ENCODE peak calls at places on chromosomes 13 and 19, in four cellular contexts. A is HepG2, I is K562, Z is SK-N-SH. B is an unnamed sample.

GRCh38 chr13:49409008-49409407 is 34.9 kb downstream of the CAB39L start:
- DNase-seq in Z (no peak), I (no peak), A (no peak), B (no peak)

GRCh38 chr19:34539396-34539795 is 57.8 kb downstream of the WTIP start:
- DNase-seq in Z (no peak), I (no peak), A (no peak), B (no peak)

GRCh38 chr19:24054044-24054935 is 32.7 kb upstream of the ZNF254 start:
- DNase-seq in Z (no peak), A (peak; percentile 66), I (no peak), B (no peak)

GRCh38 chr13:75445717-75446529 is 36.0 kb downstream of the TBC1D4 start:
- DNase-seq in Z (no peak), A (no peak), I (no peak), B (no peak)

GRCh38 chr19:11331502-11331901 is 8.0 kb downstream of the RAB3D start:
- DNase-seq in A (no peak), Z (no peak), I (no peak), B (no peak)

GRCh38 chr13:27631156-27631555 is 9.5 kb downstream of the POLR1D start:
- DNase-seq in I (no peak), A (no peak), Z (no peak), B (no peak)

GRCh38 chr19:58204566-58204965 is 21.7 kb downstream of the ZNF274 start:
- DNase-seq in I (no peak), A (no peak), Z (no peak), B (no peak)

GRCh38 chr13:82655518-82655855 is 1226.8 kb downstream of the SLITRK1 start:
- DNase-seq in I (no peak), A (no peak), Z (no peak), B (no peak)

GRCh38 chr19:23015660-23016059 is 12.7 kb upstream of the ZNF728 start:
- DNase-seq in Z (no peak), I (no peak), A (no peak), B (no peak)

GRCh38 chr13:64272681-64273080 is 2857.0 kb upstream of the PCDH20 start:
- DNase-seq in Z (no peak), I (no peak), A (no peak), B (no peak)

GRCh38 chr13:34926513-34926912 is 15.6 kb upstream of the NBEA start:
- DNase-seq in I (no peak), Z (no peak), A (no peak), B (no peak)

GRCh38 chr19:45152504-45153338 is 8.1 kb downstream of the NKPD1 start:
- DNase-seq in Z (peak; percentile 80), I (no peak), A (no peak), B (no peak)

GRCh38 chr19:47032171-47032811 is 12.7 kb downstream of the NPAS1 start:
- DNase-seq in Z (peak; percentile 75), I (peak; percentile 69), A (no peak), B (no peak)

GRCh38 chr19:38213911-38214625 is 10.0 kb downstream of the DPF1 start:
- DNase-seq in A (no peak), Z (no peak), I (no peak), B (peak; percentile 33)

GRCh38 chr13:44155422-44156293 is 218.0 kb upstream of the SERP2 start:
- DNase-seq in I (no peak), A (no peak), Z (no peak), B (no peak)

GRCh38 chr19:54518844-54519243 is 16.2 kb downstream of the LAIR2 start:
- DNase-seq in I (peak; percentile 70), A (peak; percentile 27), Z (no peak), B (peak; percentile 73)

GRCh38 chr19:35561436-35561835 is 2.0 kb downstream of the ATP4A start:
- DNase-seq in A (no peak), Z (no peak), I (no peak), B (no peak)

GRCh38 chr19:48868196-48868886 is at the start of gene PLEKHA4:
- DNase-seq in A (no peak), I (peak; percentile 41), Z (peak; percentile 63), B (no peak)

GRCh38 chr19:19137556-19138109 is 645 bp downstream of the TMEM161A start:
- DNase-seq in Z (peak; percentile 54), A (no peak), I (peak; percentile 26), B (no peak)

GRCh38 chr19:8323781-8324185 is 2.5 kb downstream of the RPS28 start:
- DNase-seq in A (no peak), I (peak; percentile 19), Z (no peak), B (no peak)

GRCh38 chr13:62537593-62537992 is 1121.9 kb upstream of the PCDH20 start:
- DNase-seq in A (no peak), I (no peak), Z (no peak), B (no peak)

GRCh38 chr13:108508263-108508662 is 121.1 kb upstream of the MYO16 start:
- DNase-seq in I (no peak), A (peak; percentile 2), Z (peak; percentile 39), B (no peak)

GRCh38 chr13:20489185-20489820 is 36.4 kb downstream of the CRYL1 start:
- DNase-seq in I (no peak), Z (no peak), A (no peak), B (no peak)

GRCh38 chr19:2302319-2303208 is 5.4 kb downstream of the LINGO3 start:
- DNase-seq in I (peak; percentile 42), Z (no peak), A (no peak), B (no peak)

GRCh38 chr19:13718733-13719132 is 45.6 kb upstream of the MRI1 start:
- DNase-seq in A (no peak), I (no peak), Z (peak; percentile 28), B (no peak)

GRCh38 chr13:77516342-77516789 is 19.1 kb upstream of the SCEL start:
- DNase-seq in Z (no peak), A (no peak), I (no peak), B (no peak)

GRCh38 chr19:4058696-4059492 is 7.8 kb downstream of the ZBTB7A start:
- DNase-seq in I (no peak), A (no peak), Z (no peak), B (no peak)

GRCh38 chr13:43021926-43022670 is 1.3 kb upstream of the DNAJC15 start:
- DNase-seq in I (no peak), A (no peak), Z (no peak), B (no peak)

GRCh38 chr13:21909331-21909730 is 238.5 kb downstream of the FGF9 start:
- DNase-seq in Z (no peak), A (no peak), I (no peak), B (no peak)

GRCh38 chr13:72255908-72256307 is 388.9 kb upstream of the DACH1 start:
- DNase-seq in A (peak; percentile 9), I (no peak), Z (peak; percentile 19), B (no peak)
- TF ChIP-seq NFIC in A (no peak), I (no peak), Z (no peak), B (no peak)

GRCh38 chr19:33394006-33394722 is 20.7 kb downstream of the CEBPG start:
- DNase-seq in I (no peak), A (peak; percentile 55), Z (no peak), B (no peak)
- TF ChIP-seq NFIC in I (no peak), A (no peak), Z (no peak), B (no peak)

DNA sequence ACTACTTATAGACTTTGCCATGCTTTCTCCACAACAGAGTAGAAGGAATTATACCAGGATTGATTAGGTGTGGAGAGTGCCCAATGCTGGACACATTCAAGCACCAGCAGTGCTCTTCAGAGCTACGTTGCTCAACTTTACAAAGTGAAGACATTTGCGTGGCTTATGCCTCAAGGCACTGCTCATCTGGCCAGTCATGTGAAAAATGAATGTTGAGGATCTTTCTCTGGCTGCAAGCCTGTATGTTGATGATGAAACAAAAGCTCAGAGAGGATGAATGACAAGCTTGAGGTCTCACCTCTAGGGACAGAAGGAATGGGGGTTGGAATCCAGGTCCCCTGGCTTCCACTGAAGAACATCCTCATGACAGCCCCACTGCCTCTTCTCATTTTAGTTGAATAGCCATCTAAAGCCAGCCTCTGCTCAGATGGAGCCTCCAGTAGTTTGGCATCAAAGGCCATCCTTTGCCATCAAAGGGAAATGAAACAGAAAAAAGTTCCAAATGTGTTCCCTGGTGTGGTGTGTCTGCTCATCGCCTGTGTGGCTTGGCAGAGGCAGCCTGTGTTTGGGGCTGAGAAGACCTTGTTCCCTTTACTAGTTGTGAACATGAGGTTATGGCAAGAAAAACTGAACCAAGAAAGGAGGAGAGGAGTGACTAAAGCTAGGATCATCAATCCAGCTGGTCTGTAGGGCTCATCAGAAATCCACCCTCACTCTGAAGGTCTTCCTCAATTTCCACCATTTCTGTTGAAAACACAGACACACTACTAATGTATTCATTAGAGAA is 114.0 kb upstream of the KL start:
- DNase-seq in I (no peak), A (no peak), Z (no peak), B (no peak)
- TF ChIP-seq NFIC in I (no peak), A (no peak), Z (no peak), B (no peak)

DNA sequence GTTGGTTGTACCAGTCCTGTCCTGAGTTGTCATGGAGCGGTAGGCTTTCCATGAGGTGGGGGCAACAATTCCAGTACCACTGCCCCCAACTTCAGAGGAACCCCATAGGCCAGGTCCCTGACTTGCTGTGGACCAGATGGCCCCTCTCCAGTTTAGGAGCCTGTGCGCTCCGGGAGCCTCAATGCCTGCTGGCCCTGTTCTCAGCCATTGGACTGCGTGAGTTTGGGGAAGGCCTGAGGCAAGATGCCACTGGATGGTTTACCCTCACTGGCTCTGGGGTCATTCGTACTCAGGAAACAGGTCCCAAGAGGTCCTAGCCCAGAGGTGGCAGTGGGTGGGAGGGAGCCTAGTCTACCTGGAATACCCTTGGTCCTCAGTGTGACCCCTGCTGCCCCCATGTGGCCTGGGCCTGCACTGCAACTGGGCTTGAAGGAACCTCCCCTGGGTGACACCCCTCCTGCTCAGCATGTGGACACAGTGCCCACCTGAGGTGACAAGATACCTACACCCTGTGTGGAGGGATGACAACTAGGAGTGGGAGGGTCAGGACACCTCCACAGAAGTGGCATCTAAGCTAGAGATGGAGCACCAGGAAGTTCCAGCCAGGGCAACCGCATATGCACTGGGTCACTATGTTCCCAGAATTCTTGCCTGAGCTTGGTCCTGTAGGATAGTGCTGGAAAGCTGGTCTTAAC is 6.0 kb upstream of the PRR19 start:
- DNase-seq in I (peak; percentile 77), A (peak; percentile 74), Z (peak; percentile 88), B (peak; percentile 41)
- TF ChIP-seq NFIC in I (no peak), A (no peak), Z (no peak), B (no peak)

B was measured in GM12878.